ENCODE peak calls at places on chromosomes 5 and 9, in six cellular contexts. A is DMS153, J is iris pigment epithelial cell, N is OCI-LY7, S is lung, C is neural crest cell. V is an unnamed sample.
A peak's percentile ranks its signal among the peaks of the same experiment; 100 is the strongest.

GRCh38 chr5:128213340-128213739 is 129.8 kb downstream of the SLC12A2 start:
- DNase-seq in A (peak; percentile 4), J (peak; percentile 75), N (peak; percentile 56), S (peak; percentile 56), C (peak; percentile 65), V (peak; percentile 42)

GRCh38 chr5:139764250-139764791 is 31.3 kb upstream of the PSD2 start:
- DNase-seq in A (no peak), J (no peak), N (peak; percentile 57), S (no peak), C (peak; percentile 53), V (no peak)

GRCh38 chr5:6632324-6632930 is 417 bp downstream of the NSUN2 start:
- DNase-seq in A (no peak), J (peak; percentile 36), N (peak; percentile 38), S (peak; percentile 33), C (no peak), V (no peak)

GRCh38 chr9:18185196-18185595 is 288.8 kb upstream of the ADAMTSL1 start:
- DNase-seq in A (no peak), J (no peak), N (no peak), S (no peak), C (no peak), V (no peak)

GRCh38 chr5:145752947-145753346 is 82.2 kb downstream of the PRELID2 start:
- DNase-seq in A (no peak), J (peak; percentile 39), N (no peak), S (no peak), C (no peak), V (no peak)

GRCh38 chr5:177458912-177459350 is 12.3 kb downstream of the PRR7 start:
- DNase-seq in A (no peak), J (no peak), N (no peak), S (no peak), C (no peak), V (no peak)

GRCh38 chr5:98492258-98492657 is 281.2 kb upstream of the RGMB start:
- DNase-seq in A (no peak), J (peak; percentile 35), N (no peak), S (no peak), C (no peak), V (no peak)

GRCh38 chr5:170722316-170722715 is 61.2 kb upstream of the GABRP start:
- DNase-seq in A (no peak), J (no peak), N (no peak), S (peak; percentile 9), C (no peak), V (no peak)

GRCh38 chr5:76404694-76405306 is 1.7 kb downstream of the IQGAP2 start:
- DNase-seq in A (no peak), J (no peak), N (peak; percentile 60), S (no peak), C (no peak), V (no peak)

GRCh38 chr9:133333566-133333965 is 2.4 kb downstream of the SURF6 start:
- DNase-seq in A (no peak), J (no peak), N (no peak), S (no peak), C (no peak), V (no peak)

GRCh38 chr5:154829181-154829588 is 21.2 kb downstream of the FAXDC2 start:
- DNase-seq in A (peak; percentile 24), J (no peak), N (no peak), S (no peak), C (no peak), V (no peak)

GRCh38 chr9:97316904-97317303 is 9.4 kb downstream of the CCDC180 start:
- DNase-seq in A (no peak), J (no peak), N (no peak), S (no peak), C (no peak), V (no peak)

GRCh38 chr5:179339081-179339480 is 6.2 kb downstream of the ADAMTS2 start:
- DNase-seq in A (no peak), J (no peak), N (no peak), S (no peak), C (no peak), V (no peak)

GRCh38 chr9:124267271-124267807 is 9.6 kb downstream of the NEK6 start:
- DNase-seq in A (peak; percentile 87), J (peak; percentile 73), N (peak; percentile 53), S (peak; percentile 90), C (no peak), V (peak; percentile 79)